ENCODE peak calls at places on chromosome 11, in seven cellular contexts. R, Y, U, W, K, E and B are unnamed samples.

GRCh38 chr11:106624377-106624776 is 393.9 kb downstream of the GUCY1A2 start:
- DNase-seq in R (no peak), Y (no peak), U (no peak), W (no peak), K (no peak), E (no peak), B (no peak)

GRCh38 chr11:134527382-134528243 is 115.6 kb upstream of the B3GAT1 start:
- DNase-seq in R (no peak), Y (no peak), U (no peak), W (no peak), K (no peak), E (no peak), B (no peak)

GRCh38 chr11:74570266-74571061 is 21.9 kb upstream of the POLD3 start:
- DNase-seq in R (peak), Y (peak), U (peak), W (no peak), K (no peak), E (peak), B (peak)

GRCh38 chr11:1918436-1919315 is 827 bp upstream of the TNNT3 start:
- DNase-seq in R (no peak), Y (peak), U (peak), W (no peak), K (no peak), E (no peak), B (no peak)

GRCh38 chr11:69734841-69735240 is 31.0 kb upstream of the FGF19 start:
- DNase-seq in R (no peak), Y (no peak), U (no peak), W (no peak), K (no peak), E (no peak), B (no peak)

GRCh38 chr11:43998308-43998707 is 49.5 kb upstream of the ACCSL start:
- DNase-seq in R (no peak), Y (no peak), U (no peak), W (no peak), K (no peak), E (no peak), B (no peak)

GRCh38 chr11:72951815-72952340 is 137.7 kb downstream of the ATG16L2 start:
- DNase-seq in R (no peak), Y (no peak), U (no peak), W (no peak), K (no peak), E (no peak), B (no peak)

GRCh38 chr11:78230161-78230877 is 41.6 kb downstream of the USP35 start:
- DNase-seq in R (no peak), Y (no peak), U (no peak), W (no peak), K (no peak), E (peak), B (no peak)

GRCh38 chr11:86067230-86068137 is 1.4 kb downstream of the PICALM start:
- DNase-seq in R (peak), Y (no peak), U (peak), W (no peak), K (no peak), E (no peak), B (peak)

GRCh38 chr11:6817668-6818067 is 18.2 kb upstream of the OR6A2 start:
- DNase-seq in R (no peak), Y (no peak), U (peak), W (no peak), K (no peak), E (no peak), B (no peak)

GRCh38 chr11:79444923-79445322 is 4.1 kb upstream of the TENM4 start:
- DNase-seq in R (no peak), Y (no peak), U (no peak), W (no peak), K (no peak), E (no peak), B (no peak)

GRCh38 chr11:128324531-128325141 is 262.7 kb downstream of the ETS1 start:
- DNase-seq in R (no peak), Y (no peak), U (no peak), W (no peak), K (peak), E (no peak), B (no peak)

GRCh38 chr11:12261551-12261950 is 115.8 kb upstream of the PARVA start:
- DNase-seq in R (no peak), Y (no peak), U (no peak), W (no peak), K (no peak), E (no peak), B (no peak)

GRCh38 chr11:44978961-44979331 is 28.3 kb upstream of the TP53I11 start:
- DNase-seq in R (no peak), Y (peak), U (peak), W (no peak), K (no peak), E (no peak), B (no peak)

GRCh38 chr11:68974421-68975194 is 6.2 kb downstream of the MRGPRD start:
- DNase-seq in R (peak), Y (no peak), U (peak), W (no peak), K (no peak), E (no peak), B (peak)

GRCh38 chr11:76161261-76161961 is 44.9 kb downstream of the WNT11 start:
- DNase-seq in R (no peak), Y (no peak), U (no peak), W (no peak), K (no peak), E (no peak), B (peak)

GRCh38 chr11:73225001-73225686 is 7.1 kb downstream of the P2RY2 start:
- DNase-seq in R (no peak), Y (no peak), U (no peak), W (no peak), K (no peak), E (no peak), B (no peak)

GRCh38 chr11:44977493-44977984 is 26.9 kb upstream of the TP53I11 start:
- DNase-seq in R (no peak), Y (peak), U (peak), W (no peak), K (no peak), E (peak), B (no peak)

GRCh38 chr11:118607401-118608267 is at the start of gene PHLDB1:
- DNase-seq in R (peak), Y (peak), U (peak), W (peak), K (peak), E (peak), B (peak)

GRCh38 chr11:33027233-33027632 is 11.6 kb downstream of the DEPDC7 start:
- DNase-seq in R (no peak), Y (no peak), U (no peak), W (no peak), K (no peak), E (no peak), B (no peak)

GRCh38 chr11:19988598-19988997 is 171.7 kb downstream of the DBX1 start:
- DNase-seq in R (no peak), Y (no peak), U (no peak), W (peak), K (no peak), E (peak), B (peak)

GRCh38 chr11:114738954-114739353 is 60.6 kb downstream of the NXPE2 start:
- DNase-seq in R (peak), Y (peak), U (peak), W (no peak), K (no peak), E (peak), B (peak)

GRCh38 chr11:74226907-74227306 is 55.8 kb downstream of the PPME1 start:
- DNase-seq in R (no peak), Y (no peak), U (no peak), W (no peak), K (no peak), E (peak), B (no peak)

GRCh38 chr11:59212744-59213573 is at the start of gene MPEG1:
- DNase-seq in R (no peak), Y (no peak), U (no peak), W (no peak), K (no peak), E (no peak), B (no peak)

GRCh38 chr11:9688716-9689511 is 25.0 kb downstream of the SWAP70 start:
- DNase-seq in R (no peak), Y (no peak), U (no peak), W (peak), K (no peak), E (peak), B (peak)

GRCh38 chr11:6635082-6635932 is 16.1 kb upstream of the TPP1 start:
- DNase-seq in R (peak), Y (peak), U (peak), W (peak), K (no peak), E (peak), B (peak)

GRCh38 chr11:88631497-88631896 is 294.0 kb upstream of the CTSC start:
- DNase-seq in R (no peak), Y (no peak), U (no peak), W (no peak), K (no peak), E (peak), B (peak)

GRCh38 chr11:106608677-106609076 is 409.6 kb downstream of the GUCY1A2 start:
- DNase-seq in R (no peak), Y (no peak), U (no peak), W (no peak), K (no peak), E (peak), B (no peak)

GRCh38 chr11:9808943-9809342 is 145.1 kb downstream of the SWAP70 start:
- DNase-seq in R (peak), Y (no peak), U (no peak), W (no peak), K (no peak), E (no peak), B (no peak)

GRCh38 chr11:121274332-121274991 is 18.1 kb upstream of the SC5D start:
- DNase-seq in R (no peak), Y (no peak), U (no peak), W (no peak), K (no peak), E (peak), B (no peak)

GRCh38 chr11:69642913-69643632 is 2.1 kb downstream of the CCND1 start:
- DNase-seq in R (peak), Y (peak), U (peak), W (peak), K (peak), E (peak), B (peak)

GRCh38 chr11:66070604-66071325 is 693 bp downstream of the PACS1 start:
- DNase-seq in R (peak), Y (peak), U (peak), W (peak), K (peak), E (peak), B (peak)